ENCODE peak calls at places on chromosomes 11 and 22, in nine cellular contexts. H is activated CD4-positive, alpha-beta T cell treated with anti-CD3 and anti-CD28 coated beads, Interleukin-2, amount 50 U/mL, for 48 hours; J is HCT116; R is HS-5; E is H9; L is fibroblast of pulmonary artery; K is H54; X is fibroblast of lung; D is astrocyte of the cerebellum. Q is an unnamed sample.

GRCh38 chr11:19232910-19233503 is 7.7 kb downstream of the E2F8 start:
- DNase-seq in E (no peak), H (no peak), X (peak), R (peak), L (peak), K (peak), D (peak), J (peak), Q (peak)

GRCh38 chr22:35900483-35901168 is 128.0 kb downstream of the RBFOX2 start:
- DNase-seq in K (no peak), L (peak), E (no peak), J (peak), D (no peak), R (no peak), X (peak), H (peak), Q (no peak)

GRCh38 chr22:47547239-47547661 is 784.8 kb downstream of the TBC1D22A start:
- DNase-seq in L (no peak), E (no peak), J (no peak), H (no peak), R (no peak), D (no peak), K (no peak), X (no peak), Q (no peak)

GRCh38 chr11:122214567-122214966 is 98.6 kb upstream of the BLID start:
- DNase-seq in J (no peak), R (no peak), X (peak), K (no peak), H (no peak), E (no peak), L (no peak), D (no peak), Q (no peak)

GRCh38 chr11:117809236-117810055 is 12.4 kb upstream of the DSCAML1 start:
- DNase-seq in K (no peak), R (no peak), L (peak), D (no peak), J (peak), X (peak), H (peak), E (peak), Q (no peak)

GRCh38 chr11:77196961-77197360 is 68.9 kb downstream of the MYO7A start:
- DNase-seq in X (no peak), E (no peak), J (no peak), D (no peak), H (no peak), R (no peak), L (no peak), K (no peak), Q (no peak)

GRCh38 chr11:47524200-47524874 is 28.6 kb downstream of the CELF1 start:
- DNase-seq in L (no peak), R (no peak), D (no peak), J (no peak), H (no peak), X (no peak), K (no peak), E (peak), Q (no peak)

GRCh38 chr22:42080287-42080686 is 787 bp downstream of the SMDT1 start:
- DNase-seq in K (no peak), H (peak), L (peak), D (no peak), J (no peak), R (no peak), X (peak), E (no peak), Q (no peak)

GRCh38 chr11:119422505-119423416 is at the start of gene THY1:
- DNase-seq in E (peak), D (no peak), H (peak), L (no peak), J (no peak), X (peak), K (no peak), R (no peak), Q (no peak)

GRCh38 chr11:102810943-102811528 is 13.1 kb upstream of the MMP1 start:
- DNase-seq in E (no peak), K (no peak), L (peak), R (no peak), J (no peak), H (no peak), X (peak), D (no peak), Q (no peak)

GRCh38 chr11:119594639-119595249 is 134.3 kb downstream of the NECTIN1 start:
- DNase-seq in X (peak), D (no peak), E (no peak), K (peak), L (peak), R (peak), H (no peak), J (no peak), Q (peak)

GRCh38 chr11:25613899-25614298 is 718.0 kb upstream of the ANO3 start:
- DNase-seq in H (no peak), D (no peak), R (no peak), J (no peak), K (no peak), L (no peak), X (no peak), E (no peak), Q (no peak)

GRCh38 chr11:5689551-5689983 is at the start of gene TRIM22:
- DNase-seq in J (no peak), R (peak), D (peak), E (peak), K (peak), X (peak), L (peak), H (peak), Q (peak)

GRCh38 chr11:95081010-95081409 is 8.6 kb upstream of the ENDOD1 start:
- DNase-seq in H (no peak), D (no peak), J (no peak), X (no peak), K (no peak), L (no peak), E (no peak), R (no peak), Q (no peak)

GRCh38 chr22:28398355-28398754 is 281.3 kb downstream of the TTC28 start:
- DNase-seq in R (no peak), D (no peak), K (no peak), H (no peak), L (no peak), X (no peak), J (no peak), E (no peak), Q (no peak)

GRCh38 chr11:1017269-1018005 is 19.1 kb downstream of the MUC6 start:
- DNase-seq in H (peak), E (no peak), X (peak), K (no peak), R (no peak), D (no peak), J (no peak), L (no peak), Q (no peak)

GRCh38 chr22:42770941-42771647 is 50.4 kb upstream of the A4GALT start:
- DNase-seq in X (no peak), D (no peak), H (no peak), K (no peak), R (no peak), L (no peak), E (no peak), J (no peak), Q (no peak)

GRCh38 chr11:65420506-65421203 is 1.9 kb upstream of the NEAT1 start:
- DNase-seq in H (no peak), K (no peak), R (no peak), J (no peak), L (no peak), D (no peak), X (no peak), E (no peak), Q (no peak)

GRCh38 chr22:16936625-16937024 is 71.4 kb downstream of the GAB4 start:
- DNase-seq in R (no peak), K (no peak), H (no peak), E (no peak), X (no peak), J (no peak), L (no peak), D (no peak), Q (no peak)

GRCh38 chr11:60878245-60879101 is 11.1 kb downstream of the ZP1 start:
- DNase-seq in K (no peak), E (no peak), J (no peak), R (no peak), L (no peak), H (no peak), X (no peak), D (no peak), Q (no peak)

GRCh38 chr22:38853149-38853548 is 9.3 kb upstream of the NPTXR start:
- DNase-seq in E (no peak), K (no peak), X (no peak), D (no peak), R (no peak), L (no peak), J (no peak), H (no peak), Q (no peak)

GRCh38 chr22:50621948-50622722 is 5.8 kb downstream of the ARSA start:
- DNase-seq in J (no peak), H (peak), R (no peak), X (no peak), K (no peak), E (peak), D (no peak), L (no peak), Q (no peak)

GRCh38 chr11:42770444-42771065 is 541.2 kb upstream of the API5 start:
- DNase-seq in K (peak), H (no peak), R (no peak), E (peak), D (no peak), L (peak), J (no peak), X (peak), Q (no peak)

GRCh38 chr22:25448435-25449051 is 115.9 kb upstream of the GRK3 start:
- DNase-seq in R (peak), E (no peak), D (no peak), X (peak), H (peak), L (peak), J (no peak), K (no peak), Q (no peak)

GRCh38 chr11:3109434-3109833 is 52.2 kb upstream of the CARS1 start:
- DNase-seq in H (no peak), K (no peak), D (no peak), E (peak), L (no peak), X (no peak), R (no peak), J (no peak), Q (no peak)

GRCh38 chr22:21761086-21761485 is 25.5 kb upstream of the YPEL1 start:
- DNase-seq in L (no peak), J (no peak), K (no peak), H (peak), R (no peak), D (no peak), X (peak), E (no peak), Q (peak)

GRCh38 chr11:46679252-46680163 is 20.9 kb downstream of the ARHGAP1 start:
- DNase-seq in E (no peak), D (no peak), J (no peak), L (no peak), R (no peak), H (no peak), X (no peak), K (no peak), Q (no peak)

GRCh38 chr22:46044718-46045458 is 67.9 kb upstream of the WNT7B start:
- DNase-seq in H (no peak), L (no peak), R (no peak), K (no peak), D (no peak), X (peak), E (no peak), J (no peak), Q (no peak)

GRCh38 chr11:19698493-19699292 is 13.9 kb upstream of the NAV2 start:
- DNase-seq in D (no peak), J (no peak), R (no peak), K (no peak), E (no peak), X (peak), L (peak), H (no peak), Q (no peak)

GRCh38 chr11:69470301-69470700 is 11.2 kb upstream of the LINC01488 start:
- DNase-seq in J (no peak), R (no peak), E (no peak), H (no peak), L (no peak), K (no peak), X (no peak), D (no peak), Q (no peak)

GRCh38 chr11:35555238-35555887 is 29.9 kb upstream of the PAMR1 start:
- DNase-seq in R (peak), E (no peak), X (peak), K (no peak), D (no peak), L (peak), J (no peak), H (no peak), Q (no peak)

GRCh38 chr11:134440851-134441645 is 29.0 kb upstream of the B3GAT1 start:
- DNase-seq in L (no peak), D (no peak), H (no peak), R (no peak), J (no peak), K (no peak), X (no peak), E (no peak), Q (no peak)

GRCh38 chr11:8058216-8058615 is 22.8 kb upstream of the TUB start:
- DNase-seq in R (no peak), K (no peak), J (no peak), L (no peak), D (no peak), H (no peak), E (no peak), X (no peak), Q (no peak)

GRCh38 chr11:113847580-113847979 is 27.8 kb downstream of the USP28 start:
- DNase-seq in K (no peak), E (no peak), J (no peak), L (no peak), R (no peak), X (no peak), H (no peak), D (no peak), Q (no peak)

GRCh38 chr22:25334091-25334490 is 114.7 kb downstream of the CRYBB2 start:
- DNase-seq in D (no peak), R (no peak), X (no peak), E (peak), H (peak), L (peak), K (no peak), J (peak), Q (no peak)

Q was measured in non-pigmented ciliary epithelial cell.